ENCODE peak calls at places on chromosomes 7 and 10, in ten cellular contexts. O, C, T, B, V, F, Q, A, X and I are unnamed samples.
A peak's percentile ranks its signal among the peaks of the same experiment; 100 is the strongest.

GRCh38 chr10:127133672-127134500 is 62.5 kb downstream of the INSYN2A start:
- DNase-seq in O (no peak), C (no peak), T (no peak), B (peak; percentile 8), V (no peak), F (no peak), Q (no peak), A (no peak), X (no peak), I (no peak)

GRCh38 chr10:60140681-60141632 is 234.6 kb upstream of the CCDC6 start:
- DNase-seq in O (no peak), C (peak; percentile 51), T (peak; percentile 56), B (no peak), V (peak; percentile 75), F (peak; percentile 22), Q (no peak), A (no peak), X (peak; percentile 63), I (no peak)

GRCh38 chr10:62517252-62517651 is 143.1 kb downstream of the ZNF365 start:
- DNase-seq in O (no peak), C (no peak), T (no peak), B (no peak), V (no peak), F (no peak), Q (no peak), A (no peak), X (no peak), I (no peak)

GRCh38 chr7:129959480-129960332 is 6.9 kb upstream of the UBE2H start:
- DNase-seq in O (no peak), C (peak; percentile 40), T (no peak), B (no peak), V (no peak), F (no peak), Q (no peak), A (no peak), X (peak; percentile 30), I (no peak)

GRCh38 chr10:93085272-93085859 is 11.7 kb downstream of the CYP26A1 start:
- DNase-seq in O (no peak), C (no peak), T (no peak), B (no peak), V (no peak), F (no peak), Q (no peak), A (no peak), X (no peak), I (no peak)

GRCh38 chr7:77413861-77414424 is 2.2 kb downstream of the GSAP start:
- DNase-seq in O (no peak), C (no peak), T (no peak), B (peak; percentile 60), V (no peak), F (peak; percentile 34), Q (no peak), A (no peak), X (peak; percentile 77), I (no peak)

GRCh38 chr7:112383671-112384417 is 66.4 kb upstream of the IFRD1 start:
- DNase-seq in O (no peak), C (peak; percentile 34), T (no peak), B (peak; percentile 28), V (no peak), F (peak; percentile 22), Q (no peak), A (no peak), X (peak; percentile 49), I (peak; percentile 51)

GRCh38 chr7:84263106-84263505 is 68.5 kb upstream of the SEMA3A start:
- DNase-seq in O (no peak), C (no peak), T (no peak), B (no peak), V (no peak), F (no peak), Q (no peak), A (no peak), X (no peak), I (no peak)

GRCh38 chr7:132118641-132119040 is 457.6 kb downstream of the PLXNA4 start:
- DNase-seq in O (no peak), C (no peak), T (no peak), B (no peak), V (no peak), F (no peak), Q (no peak), A (no peak), X (peak; percentile 2), I (no peak)

GRCh38 chr7:21261627-21262564 is 166.0 kb upstream of the SP4 start:
- DNase-seq in O (peak; percentile 45), C (peak; percentile 53), T (no peak), B (peak; percentile 50), V (peak; percentile 55), F (peak; percentile 15), Q (peak; percentile 44), A (no peak), X (peak; percentile 70), I (peak; percentile 56)

GRCh38 chr7:55965805-55966421 is 1.5 kb downstream of the NIPSNAP2 start:
- DNase-seq in O (peak; percentile 79), C (no peak), T (no peak), B (peak; percentile 79), V (no peak), F (no peak), Q (no peak), A (no peak), X (no peak), I (no peak)

GRCh38 chr10:73967544-73967943 is 30.4 kb upstream of the VCL start:
- DNase-seq in O (no peak), C (no peak), T (no peak), B (no peak), V (no peak), F (no peak), Q (no peak), A (no peak), X (no peak), I (no peak)

GRCh38 chr10:22683995-22684305 is 30.4 kb downstream of the PIP4K2A start:
- DNase-seq in O (no peak), C (no peak), T (no peak), B (peak; percentile 34), V (peak; percentile 17), F (no peak), Q (no peak), A (no peak), X (no peak), I (no peak)

DNA sequence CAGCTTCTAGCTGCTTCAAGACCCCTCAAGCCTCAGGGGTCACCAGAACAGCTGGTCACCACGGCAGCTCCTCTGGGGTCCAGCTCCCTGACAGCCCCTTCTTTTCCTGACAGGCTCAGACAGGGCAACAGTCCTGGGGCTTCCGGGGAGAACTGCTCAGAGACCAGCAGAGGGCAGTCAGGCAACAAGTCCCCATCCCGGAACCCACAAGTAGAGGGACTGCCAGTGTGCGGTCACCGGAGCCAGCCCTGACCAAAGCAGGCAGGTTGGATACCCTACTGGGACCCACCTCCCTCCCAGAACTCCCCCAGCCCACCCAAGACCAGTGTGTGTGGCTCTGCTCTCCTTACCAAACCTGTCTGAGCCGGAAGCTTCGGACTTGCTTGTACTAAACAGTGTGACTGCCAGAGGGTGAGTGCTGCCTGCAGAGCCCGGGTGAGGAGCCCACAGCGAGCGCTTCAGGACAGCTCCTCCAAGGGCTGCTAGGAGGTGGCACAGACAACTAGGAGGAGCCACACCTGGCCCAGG is 40.3 kb downstream of the YKT6 start:
- DNase-seq in O (peak; percentile 77), C (peak; percentile 88), T (peak; percentile 67), B (peak; percentile 94), V (peak; percentile 90), F (peak; percentile 87), Q (peak; percentile 66), A (peak; percentile 72), X (peak; percentile 89), I (peak; percentile 40)
- H3K4me3 ChIP-seq in O (no peak overlapping the region), C (no peak overlapping the region), T (no peak overlapping the region), B (peak overlapping the region; percentile 52), V (no peak overlapping the region), F (peak overlapping the region; percentile 45), Q (no peak overlapping the region), A (peak overlapping the region; percentile 17), X (peak overlapping the region; percentile 7), I (no peak overlapping the region)

GRCh38 chr7:1692500-1693418 is 22.7 kb downstream of the ELFN1 start:
- DNase-seq in O (peak; percentile 33), C (no peak), T (no peak), B (no peak), V (no peak), F (no peak), Q (no peak), A (peak; percentile 40), X (no peak), I (no peak)

GRCh38 chr7:1689356-1689755 is 19.3 kb downstream of the ELFN1 start:
- DNase-seq in O (no peak), C (no peak), T (no peak), B (no peak), V (no peak), F (no peak), Q (no peak), A (peak; percentile 22), X (no peak), I (no peak)

GRCh38 chr7:1690359-1690958 is 20.4 kb downstream of the ELFN1 start:
- DNase-seq in O (no peak), C (no peak), T (no peak), B (no peak), V (no peak), F (no peak), Q (no peak), A (peak; percentile 6), X (no peak), I (no peak)

GRCh38 chr7:1691601-1692499 is 21.8 kb downstream of the ELFN1 start:
- DNase-seq in O (peak; percentile 69), C (no peak), T (no peak), B (no peak), V (no peak), F (no peak), Q (no peak), A (peak; percentile 51), X (no peak), I (no peak)

GRCh38 chr7:1691096-1691495 is 21.0 kb downstream of the ELFN1 start:
- DNase-seq in O (no peak), C (no peak), T (no peak), B (no peak), V (no peak), F (no peak), Q (no peak), A (peak; percentile 30), X (no peak), I (no peak)
- H3K4me3 ChIP-seq in O (no peak overlapping the region), C (no peak overlapping the region), T (no peak overlapping the region), B (no peak overlapping the region), V (no peak overlapping the region), F (no peak overlapping the region), Q (no peak overlapping the region), A (no peak overlapping the region), X (no peak overlapping the region), I (no peak overlapping the region)

GRCh38 chr10:101224910-101225823 is 4.1 kb downstream of the LBX1 start:
- DNase-seq in O (no peak), C (no peak), T (no peak), B (no peak), V (no peak), F (no peak), Q (no peak), A (no peak), X (no peak), I (no peak)
- H3K4me3 ChIP-seq in O (no peak overlapping the region), C (no peak overlapping the region), T (no peak overlapping the region), B (no peak overlapping the region), V (no peak overlapping the region), F (no peak overlapping the region), Q (no peak overlapping the region), A (peak overlapping the region; percentile 17), X (no peak overlapping the region), I (no peak overlapping the region)

GRCh38 chr10:27699778-27700177 is 45.8 kb downstream of the MKX start:
- DNase-seq in O (no peak), C (no peak), T (no peak), B (peak; percentile 60), V (no peak), F (no peak), Q (no peak), A (no peak), X (no peak), I (no peak)

GRCh38 chr10:27696466-27696865 is 49.2 kb downstream of the MKX start:
- DNase-seq in O (no peak), C (no peak), T (no peak), B (no peak), V (no peak), F (no peak), Q (no peak), A (no peak), X (no peak), I (no peak)

GRCh38 chr10:27701971-27702537 is 43.6 kb downstream of the MKX start:
- DNase-seq in O (no peak), C (no peak), T (no peak), B (no peak), V (no peak), F (no peak), Q (no peak), A (no peak), X (no peak), I (no peak)
- H3K4me3 ChIP-seq in O (no peak overlapping the region), C (no peak overlapping the region), T (no peak overlapping the region), B (no peak overlapping the region), V (no peak overlapping the region), F (no peak overlapping the region), Q (no peak overlapping the region), A (no peak overlapping the region), X (no peak overlapping the region), I (no peak overlapping the region)